ENCODE peak calls at places on chromosomes 1 and 21, in four cellular contexts. One of them, this sample, is unnamed.

GRCh38 chr1:222798111-222798510 is 16.7 kb upstream of the DISP1 start:
- DNase-seq in H1: no peak
- DNase-seq in HepG2: peak
- DNase-seq in K562: no peak
- DNase-seq in this sample: peak

GRCh38 chr1:234608720-234609527 is 1.1 kb downstream of the IRF2BP2 start:
- DNase-seq in H1: no peak
- DNase-seq in K562: peak
- DNase-seq in HepG2: no peak
- DNase-seq in this sample: no peak

GRCh38 chr1:87833158-87833557 is 504.5 kb downstream of the LMO4 start:
- DNase-seq in HepG2: no peak
- DNase-seq in K562: no peak
- DNase-seq in H1: no peak
- DNase-seq in this sample: no peak

GRCh38 chr21:37153935-37154350 is 80.9 kb downstream of the TTC3 start:
- DNase-seq in K562: no peak
- DNase-seq in HepG2: peak
- DNase-seq in H1: no peak
- DNase-seq in this sample: no peak

GRCh38 chr1:38589036-38589435 is 270.5 kb downstream of the RRAGC start:
- DNase-seq in H1: no peak
- DNase-seq in K562: no peak
- DNase-seq in HepG2: no peak
- DNase-seq in this sample: no peak

GRCh38 chr1:180269848-180270766 is 40.0 kb downstream of the LHX4 start:
- DNase-seq in K562: no peak
- DNase-seq in H1: no peak
- DNase-seq in HepG2: peak
- DNase-seq in this sample: no peak

GRCh38 chr1:99441234-99442095 is 177.2 kb downstream of the PLPPR4 start:
- DNase-seq in H1: no peak
- DNase-seq in K562: no peak
- DNase-seq in HepG2: no peak
- DNase-seq in this sample: no peak

GRCh38 chr1:36652011-36652410 is 169.3 kb upstream of the CSF3R start:
- DNase-seq in K562: no peak
- DNase-seq in H1: no peak
- DNase-seq in HepG2: no peak
- DNase-seq in this sample: no peak

GRCh38 chr1:210416681-210417080 is 88.0 kb downstream of the HHAT start:
- DNase-seq in K562: no peak
- DNase-seq in HepG2: no peak
- DNase-seq in H1: no peak
- DNase-seq in this sample: no peak

GRCh38 chr1:160437432-160438319 is 37.3 kb downstream of the VANGL2 start:
- DNase-seq in HepG2: no peak
- DNase-seq in H1: no peak
- DNase-seq in K562: no peak
- DNase-seq in this sample: no peak

GRCh38 chr1:40132383-40133121 is 28.6 kb upstream of the RLF start:
- DNase-seq in H1: no peak
- DNase-seq in K562: no peak
- DNase-seq in HepG2: no peak
- DNase-seq in this sample: no peak

GRCh38 chr21:45427331-45428271 is 22.6 kb downstream of the COL18A1 start:
- DNase-seq in HepG2: peak
- DNase-seq in K562: peak
- DNase-seq in H1: peak
- DNase-seq in this sample: peak

GRCh38 chr1:174990382-174990999 is 9.3 kb upstream of the CACYBP start:
- DNase-seq in H1: no peak
- DNase-seq in HepG2: peak
- DNase-seq in K562: no peak
- DNase-seq in this sample: peak

GRCh38 chr1:178461104-178461503 is 35.7 kb downstream of the CLEC20A start:
- DNase-seq in H1: no peak
- DNase-seq in HepG2: no peak
- DNase-seq in K562: no peak
- DNase-seq in this sample: no peak

DNA sequence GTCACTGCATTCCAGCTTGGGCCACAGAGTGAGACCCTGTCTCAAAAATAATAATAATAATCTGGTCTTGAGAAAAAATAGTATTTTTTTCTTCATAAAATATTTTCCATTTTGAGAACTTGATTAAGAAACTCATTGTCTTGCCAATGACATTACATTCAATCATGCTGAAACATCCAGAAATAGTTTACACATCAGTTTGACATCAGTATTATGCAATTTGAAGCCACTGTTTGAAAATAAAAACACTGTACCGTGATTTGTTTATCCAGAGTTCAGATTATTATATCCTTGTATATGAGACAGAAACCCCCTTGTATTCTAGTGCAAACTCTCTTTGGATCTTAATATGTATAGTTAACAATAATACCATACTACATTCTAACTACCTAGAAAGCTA is 6.9 kb downstream of the FMO2 start:
- DNase-seq in H1: no peak
- DNase-seq in K562: no peak
- DNase-seq in HepG2: no peak
- DNase-seq in this sample: no peak
- TF ChIP-seq CHD2 in H1: no peak
- TF ChIP-seq CHD2 in K562: no peak
- TF ChIP-seq CHD2 in HepG2: no peak
- TF ChIP-seq CHD2 in this sample: no peak

DNA sequence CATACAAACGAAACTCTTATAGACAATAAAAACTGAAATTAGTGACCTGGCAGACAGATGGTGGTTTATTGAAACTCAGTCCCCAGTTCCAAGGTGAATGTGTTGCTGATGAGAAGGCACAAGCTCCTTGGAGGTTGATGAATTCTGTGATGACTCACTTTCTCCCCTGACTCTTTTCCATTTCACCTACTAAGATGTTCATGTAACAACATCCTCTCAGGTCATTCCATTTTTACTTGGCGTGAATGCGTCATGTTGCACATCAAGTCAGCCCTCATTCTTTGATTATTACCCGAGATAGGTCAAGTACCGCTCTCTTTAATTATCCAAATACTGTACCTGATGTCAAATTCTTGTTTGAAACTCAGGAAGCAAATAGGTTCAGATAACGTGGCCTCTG is 10.1 kb upstream of the IL10RB start:
- DNase-seq in K562: no peak
- DNase-seq in H1: no peak
- DNase-seq in HepG2: no peak
- DNase-seq in this sample: no peak
- TF ChIP-seq RNF2 in K562: no peak
- TF ChIP-seq RNF2 in H1: no peak
- TF ChIP-seq RNF2 in HepG2: no peak
- TF ChIP-seq RNF2 in this sample: no peak

GRCh38 chr1:93022580-93022979 is 56.5 kb upstream of the MTF2 start:
- DNase-seq in HepG2: no peak
- DNase-seq in H1: no peak
- DNase-seq in K562: no peak
- DNase-seq in this sample: no peak

GRCh38 chr1:93025572-93025971 is 53.5 kb upstream of the MTF2 start:
- DNase-seq in HepG2: no peak
- DNase-seq in K562: no peak
- DNase-seq in H1: no peak
- DNase-seq in this sample: no peak

GRCh38 chr1:93016171-93016570 is 54.9 kb upstream of the DIPK1A start:
- DNase-seq in H1: no peak
- DNase-seq in K562: no peak
- DNase-seq in HepG2: peak
- DNase-seq in this sample: no peak

DNA sequence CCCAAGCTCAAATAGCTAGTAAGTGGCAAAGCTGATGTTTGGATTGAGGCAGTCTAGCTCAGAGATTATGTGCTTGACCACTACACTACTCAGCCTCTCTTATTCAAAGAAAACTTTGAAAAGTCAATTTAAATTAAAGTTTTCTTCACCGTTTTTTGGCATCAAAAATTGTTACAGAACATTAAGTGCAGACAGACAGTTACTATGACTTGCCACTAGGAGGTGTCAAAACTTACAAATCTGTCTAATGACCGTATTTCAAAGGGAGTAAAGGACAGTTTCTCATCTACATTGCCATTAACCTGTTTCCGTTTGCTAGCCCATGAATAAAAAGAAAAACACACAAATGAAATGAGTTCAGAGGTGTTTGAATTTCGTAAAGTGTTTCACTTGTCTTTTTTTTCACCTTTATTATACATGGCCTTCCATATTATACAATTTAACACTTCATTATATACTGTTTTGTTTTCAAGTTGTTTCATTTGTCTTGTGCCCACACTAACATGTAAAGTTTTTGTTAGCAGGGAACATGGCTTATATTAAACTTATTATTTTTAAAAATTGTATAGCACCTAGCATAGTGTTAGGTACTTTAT is 57.4 kb upstream of the MTF2 start:
- DNase-seq in K562: peak
- DNase-seq in H1: no peak
- DNase-seq in HepG2: peak
- DNase-seq in this sample: peak
- TF ChIP-seq CHD2 in K562: no peak
- TF ChIP-seq CHD2 in H1: no peak
- TF ChIP-seq CHD2 in HepG2: no peak
- TF ChIP-seq CHD2 in this sample: no peak

DNA sequence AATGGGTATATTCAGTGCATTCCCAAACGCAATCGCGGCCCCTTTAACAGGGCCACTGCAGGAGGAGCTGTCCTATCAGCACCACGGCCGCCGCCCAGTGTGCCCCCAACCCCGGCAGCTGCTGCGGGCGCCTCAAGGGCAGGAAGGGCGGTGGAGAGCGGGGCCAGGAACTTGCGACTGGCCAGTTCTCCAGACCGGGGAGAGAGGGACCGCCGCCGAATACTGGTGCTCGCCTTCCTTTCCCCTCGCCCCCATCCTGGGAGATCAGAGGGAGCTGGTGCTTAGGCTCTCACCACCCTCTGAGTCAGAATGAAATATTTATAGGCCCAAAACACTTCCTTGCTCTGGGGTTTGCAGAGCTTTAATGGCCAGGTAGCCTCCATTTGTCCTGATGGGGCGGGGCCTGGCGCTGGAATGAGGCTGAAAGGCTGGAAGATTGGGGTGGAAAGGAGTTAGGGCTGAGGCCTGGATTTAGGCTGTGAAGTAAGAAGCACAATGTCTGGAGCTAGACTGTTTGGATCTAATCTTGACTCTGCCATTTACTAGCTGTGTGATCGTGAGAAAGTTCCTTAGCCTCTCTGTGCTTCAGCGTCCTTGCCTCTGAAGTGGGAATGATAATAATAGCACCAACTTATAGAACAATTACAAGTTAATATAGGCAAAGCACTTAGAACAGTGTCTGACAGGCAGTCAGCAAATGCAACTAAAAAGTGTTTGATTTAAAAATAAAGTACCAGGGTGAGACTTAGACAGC is 75.5 kb downstream of the NAV1 start:
- DNase-seq in H1: no peak
- DNase-seq in K562: peak
- DNase-seq in HepG2: no peak
- DNase-seq in this sample: no peak
- TF ChIP-seq RNF2 in H1: no peak
- TF ChIP-seq RNF2 in K562: no peak
- TF ChIP-seq RNF2 in HepG2: no peak
- TF ChIP-seq RNF2 in this sample: no peak

GRCh38 chr1:26493905-26494304 is 21.7 kb downstream of the HMGN2 start:
- DNase-seq in K562: no peak
- DNase-seq in H1: no peak
- DNase-seq in HepG2: no peak
- DNase-seq in this sample: no peak
- TF ChIP-seq CHD2 in K562: no peak
- TF ChIP-seq CHD2 in H1: no peak
- TF ChIP-seq CHD2 in HepG2: no peak
- TF ChIP-seq CHD2 in this sample: no peak